ENCODE peak calls at places on chromosomes 5 and 9, in eight cellular contexts. One of them, this sample, is unnamed.

GRCh38 chr5:125550237-125550636 is 803.8 kb upstream of the ZNF608 start:
- DNase-seq in activated CD8-positive, alpha-beta memory T cell treated with anti-CD3 and anti-CD28 coated beads, Interleukin-2, amount 50 U/mL, for 48 hours: no peak
- DNase-seq in islet precursor cell: no peak
- DNase-seq in stimulated activated CD4-positive, alpha-beta T cell treated with anti-CD3 and anti-CD28 coated beads, Interleukin-2, amount 100 ng/mL, for 24 hours: no peak
- DNase-seq in iris pigment epithelial cell: peak
- DNase-seq in KG1: no peak
- DNase-seq in HuH-7.5: no peak
- DNase-seq in SK-N-DZ: peak
- DNase-seq in this sample: no peak

GRCh38 chr9:121841771-121842611 is 190.6 kb downstream of the DAB2IP start:
- DNase-seq in KG1: no peak
- DNase-seq in islet precursor cell: peak
- DNase-seq in stimulated activated CD4-positive, alpha-beta T cell treated with anti-CD3 and anti-CD28 coated beads, Interleukin-2, amount 100 ng/mL, for 24 hours: no peak
- DNase-seq in iris pigment epithelial cell: peak
- DNase-seq in HuH-7.5: no peak
- DNase-seq in activated CD8-positive, alpha-beta memory T cell treated with anti-CD3 and anti-CD28 coated beads, Interleukin-2, amount 50 U/mL, for 48 hours: no peak
- DNase-seq in SK-N-DZ: no peak
- DNase-seq in this sample: no peak

GRCh38 chr5:71891856-71892255 is 172.8 kb downstream of the CARTPT start:
- DNase-seq in SK-N-DZ: no peak
- DNase-seq in activated CD8-positive, alpha-beta memory T cell treated with anti-CD3 and anti-CD28 coated beads, Interleukin-2, amount 50 U/mL, for 48 hours: no peak
- DNase-seq in HuH-7.5: no peak
- DNase-seq in islet precursor cell: peak
- DNase-seq in stimulated activated CD4-positive, alpha-beta T cell treated with anti-CD3 and anti-CD28 coated beads, Interleukin-2, amount 100 ng/mL, for 24 hours: no peak
- DNase-seq in iris pigment epithelial cell: peak
- DNase-seq in KG1: no peak
- DNase-seq in this sample: peak

GRCh38 chr9:37191403-37192089 is 71.2 kb downstream of the ZCCHC7 start:
- DNase-seq in SK-N-DZ: no peak
- DNase-seq in stimulated activated CD4-positive, alpha-beta T cell treated with anti-CD3 and anti-CD28 coated beads, Interleukin-2, amount 100 ng/mL, for 24 hours: no peak
- DNase-seq in HuH-7.5: no peak
- DNase-seq in KG1: no peak
- DNase-seq in activated CD8-positive, alpha-beta memory T cell treated with anti-CD3 and anti-CD28 coated beads, Interleukin-2, amount 50 U/mL, for 48 hours: no peak
- DNase-seq in iris pigment epithelial cell: no peak
- DNase-seq in islet precursor cell: no peak
- DNase-seq in this sample: no peak

GRCh38 chr5:97019435-97020117 is 83.7 kb downstream of the LNPEP start:
- DNase-seq in islet precursor cell: peak
- DNase-seq in iris pigment epithelial cell: peak
- DNase-seq in HuH-7.5: no peak
- DNase-seq in stimulated activated CD4-positive, alpha-beta T cell treated with anti-CD3 and anti-CD28 coated beads, Interleukin-2, amount 100 ng/mL, for 24 hours: no peak
- DNase-seq in SK-N-DZ: no peak
- DNase-seq in activated CD8-positive, alpha-beta memory T cell treated with anti-CD3 and anti-CD28 coated beads, Interleukin-2, amount 50 U/mL, for 48 hours: no peak
- DNase-seq in KG1: no peak
- DNase-seq in this sample: no peak

GRCh38 chr5:135154197-135154596 is 120.2 kb upstream of the PITX1 start:
- DNase-seq in SK-N-DZ: no peak
- DNase-seq in islet precursor cell: no peak
- DNase-seq in stimulated activated CD4-positive, alpha-beta T cell treated with anti-CD3 and anti-CD28 coated beads, Interleukin-2, amount 100 ng/mL, for 24 hours: no peak
- DNase-seq in HuH-7.5: no peak
- DNase-seq in KG1: no peak
- DNase-seq in iris pigment epithelial cell: peak
- DNase-seq in activated CD8-positive, alpha-beta memory T cell treated with anti-CD3 and anti-CD28 coated beads, Interleukin-2, amount 50 U/mL, for 48 hours: no peak
- DNase-seq in this sample: no peak

GRCh38 chr9:38026840-38027527 is 42.0 kb downstream of the SHB start:
- DNase-seq in activated CD8-positive, alpha-beta memory T cell treated with anti-CD3 and anti-CD28 coated beads, Interleukin-2, amount 50 U/mL, for 48 hours: no peak
- DNase-seq in islet precursor cell: no peak
- DNase-seq in SK-N-DZ: no peak
- DNase-seq in HuH-7.5: no peak
- DNase-seq in iris pigment epithelial cell: no peak
- DNase-seq in KG1: no peak
- DNase-seq in stimulated activated CD4-positive, alpha-beta T cell treated with anti-CD3 and anti-CD28 coated beads, Interleukin-2, amount 100 ng/mL, for 24 hours: no peak
- DNase-seq in this sample: no peak

GRCh38 chr9:108994695-108995094 is 18.6 kb downstream of the CTNNAL1 start:
- DNase-seq in iris pigment epithelial cell: peak
- DNase-seq in SK-N-DZ: no peak
- DNase-seq in activated CD8-positive, alpha-beta memory T cell treated with anti-CD3 and anti-CD28 coated beads, Interleukin-2, amount 50 U/mL, for 48 hours: no peak
- DNase-seq in KG1: peak
- DNase-seq in stimulated activated CD4-positive, alpha-beta T cell treated with anti-CD3 and anti-CD28 coated beads, Interleukin-2, amount 100 ng/mL, for 24 hours: no peak
- DNase-seq in islet precursor cell: no peak
- DNase-seq in HuH-7.5: no peak
- DNase-seq in this sample: no peak

GRCh38 chr5:148094336-148094735 is 30.6 kb downstream of the SPINK5 start:
- DNase-seq in iris pigment epithelial cell: no peak
- DNase-seq in activated CD8-positive, alpha-beta memory T cell treated with anti-CD3 and anti-CD28 coated beads, Interleukin-2, amount 50 U/mL, for 48 hours: no peak
- DNase-seq in SK-N-DZ: no peak
- DNase-seq in stimulated activated CD4-positive, alpha-beta T cell treated with anti-CD3 and anti-CD28 coated beads, Interleukin-2, amount 100 ng/mL, for 24 hours: no peak
- DNase-seq in islet precursor cell: no peak
- DNase-seq in KG1: no peak
- DNase-seq in HuH-7.5: no peak
- DNase-seq in this sample: no peak

GRCh38 chr9:95974389-95974788 is 98.9 kb downstream of the ERCC6L2 start:
- DNase-seq in HuH-7.5: no peak
- DNase-seq in iris pigment epithelial cell: no peak
- DNase-seq in SK-N-DZ: no peak
- DNase-seq in activated CD8-positive, alpha-beta memory T cell treated with anti-CD3 and anti-CD28 coated beads, Interleukin-2, amount 50 U/mL, for 48 hours: no peak
- DNase-seq in KG1: no peak
- DNase-seq in stimulated activated CD4-positive, alpha-beta T cell treated with anti-CD3 and anti-CD28 coated beads, Interleukin-2, amount 100 ng/mL, for 24 hours: no peak
- DNase-seq in islet precursor cell: no peak
- DNase-seq in this sample: no peak

GRCh38 chr5:31824886-31825774 is 186.2 kb downstream of the PDZD2 start:
- DNase-seq in HuH-7.5: peak
- DNase-seq in islet precursor cell: peak
- DNase-seq in KG1: peak
- DNase-seq in activated CD8-positive, alpha-beta memory T cell treated with anti-CD3 and anti-CD28 coated beads, Interleukin-2, amount 50 U/mL, for 48 hours: no peak
- DNase-seq in SK-N-DZ: peak
- DNase-seq in stimulated activated CD4-positive, alpha-beta T cell treated with anti-CD3 and anti-CD28 coated beads, Interleukin-2, amount 100 ng/mL, for 24 hours: peak
- DNase-seq in iris pigment epithelial cell: peak
- DNase-seq in this sample: peak

GRCh38 chr5:66881475-66882161 is 285.4 kb downstream of the MAST4 start:
- DNase-seq in islet precursor cell: no peak
- DNase-seq in stimulated activated CD4-positive, alpha-beta T cell treated with anti-CD3 and anti-CD28 coated beads, Interleukin-2, amount 100 ng/mL, for 24 hours: no peak
- DNase-seq in SK-N-DZ: no peak
- DNase-seq in KG1: no peak
- DNase-seq in HuH-7.5: no peak
- DNase-seq in activated CD8-positive, alpha-beta memory T cell treated with anti-CD3 and anti-CD28 coated beads, Interleukin-2, amount 50 U/mL, for 48 hours: no peak
- DNase-seq in iris pigment epithelial cell: peak
- DNase-seq in this sample: no peak

GRCh38 chr9:136997830-136998234 is 1.5 kb upstream of the CLIC3 start:
- DNase-seq in iris pigment epithelial cell: peak
- DNase-seq in HuH-7.5: no peak
- DNase-seq in activated CD8-positive, alpha-beta memory T cell treated with anti-CD3 and anti-CD28 coated beads, Interleukin-2, amount 50 U/mL, for 48 hours: no peak
- DNase-seq in stimulated activated CD4-positive, alpha-beta T cell treated with anti-CD3 and anti-CD28 coated beads, Interleukin-2, amount 100 ng/mL, for 24 hours: no peak
- DNase-seq in SK-N-DZ: no peak
- DNase-seq in islet precursor cell: no peak
- DNase-seq in KG1: no peak
- DNase-seq in this sample: no peak

GRCh38 chr9:72952394-72952720 is 496 bp downstream of the ALDH1A1 start:
- DNase-seq in KG1: no peak
- DNase-seq in iris pigment epithelial cell: no peak
- DNase-seq in HuH-7.5: no peak
- DNase-seq in stimulated activated CD4-positive, alpha-beta T cell treated with anti-CD3 and anti-CD28 coated beads, Interleukin-2, amount 100 ng/mL, for 24 hours: no peak
- DNase-seq in islet precursor cell: no peak
- DNase-seq in activated CD8-positive, alpha-beta memory T cell treated with anti-CD3 and anti-CD28 coated beads, Interleukin-2, amount 50 U/mL, for 48 hours: no peak
- DNase-seq in SK-N-DZ: no peak
- DNase-seq in this sample: no peak

GRCh38 chr5:8320244-8320643 is 451.3 kb downstream of the MTRR start:
- DNase-seq in HuH-7.5: no peak
- DNase-seq in stimulated activated CD4-positive, alpha-beta T cell treated with anti-CD3 and anti-CD28 coated beads, Interleukin-2, amount 100 ng/mL, for 24 hours: no peak
- DNase-seq in iris pigment epithelial cell: no peak
- DNase-seq in KG1: no peak
- DNase-seq in SK-N-DZ: no peak
- DNase-seq in activated CD8-positive, alpha-beta memory T cell treated with anti-CD3 and anti-CD28 coated beads, Interleukin-2, amount 50 U/mL, for 48 hours: no peak
- DNase-seq in islet precursor cell: no peak
- DNase-seq in this sample: no peak

GRCh38 chr5:112762113-112762810 is 24.6 kb downstream of the APC start:
- DNase-seq in activated CD8-positive, alpha-beta memory T cell treated with anti-CD3 and anti-CD28 coated beads, Interleukin-2, amount 50 U/mL, for 48 hours: no peak
- DNase-seq in iris pigment epithelial cell: peak
- DNase-seq in KG1: no peak
- DNase-seq in HuH-7.5: no peak
- DNase-seq in islet precursor cell: no peak
- DNase-seq in stimulated activated CD4-positive, alpha-beta T cell treated with anti-CD3 and anti-CD28 coated beads, Interleukin-2, amount 100 ng/mL, for 24 hours: no peak
- DNase-seq in SK-N-DZ: no peak
- DNase-seq in this sample: no peak

GRCh38 chr5:1183424-1184162 is 17.8 kb upstream of the SLC6A19 start:
- DNase-seq in stimulated activated CD4-positive, alpha-beta T cell treated with anti-CD3 and anti-CD28 coated beads, Interleukin-2, amount 100 ng/mL, for 24 hours: no peak
- DNase-seq in iris pigment epithelial cell: no peak
- DNase-seq in KG1: no peak
- DNase-seq in HuH-7.5: no peak
- DNase-seq in activated CD8-positive, alpha-beta memory T cell treated with anti-CD3 and anti-CD28 coated beads, Interleukin-2, amount 50 U/mL, for 48 hours: no peak
- DNase-seq in SK-N-DZ: no peak
- DNase-seq in islet precursor cell: no peak
- DNase-seq in this sample: no peak

GRCh38 chr5:75603421-75603820 is 7.8 kb upstream of the ANKDD1B start:
- DNase-seq in activated CD8-positive, alpha-beta memory T cell treated with anti-CD3 and anti-CD28 coated beads, Interleukin-2, amount 50 U/mL, for 48 hours: no peak
- DNase-seq in SK-N-DZ: no peak
- DNase-seq in HuH-7.5: no peak
- DNase-seq in islet precursor cell: no peak
- DNase-seq in iris pigment epithelial cell: peak
- DNase-seq in KG1: no peak
- DNase-seq in stimulated activated CD4-positive, alpha-beta T cell treated with anti-CD3 and anti-CD28 coated beads, Interleukin-2, amount 100 ng/mL, for 24 hours: no peak
- DNase-seq in this sample: no peak

GRCh38 chr9:119509291-119509905 is 140.2 kb upstream of the BRINP1 start:
- DNase-seq in stimulated activated CD4-positive, alpha-beta T cell treated with anti-CD3 and anti-CD28 coated beads, Interleukin-2, amount 100 ng/mL, for 24 hours: no peak
- DNase-seq in iris pigment epithelial cell: no peak
- DNase-seq in HuH-7.5: no peak
- DNase-seq in activated CD8-positive, alpha-beta memory T cell treated with anti-CD3 and anti-CD28 coated beads, Interleukin-2, amount 50 U/mL, for 48 hours: no peak
- DNase-seq in islet precursor cell: no peak
- DNase-seq in SK-N-DZ: no peak
- DNase-seq in KG1: no peak
- DNase-seq in this sample: no peak

GRCh38 chr5:141940695-141941271 is 17.1 kb downstream of the DELE1 start:
- DNase-seq in iris pigment epithelial cell: no peak
- DNase-seq in HuH-7.5: no peak
- DNase-seq in SK-N-DZ: no peak
- DNase-seq in activated CD8-positive, alpha-beta memory T cell treated with anti-CD3 and anti-CD28 coated beads, Interleukin-2, amount 50 U/mL, for 48 hours: no peak
- DNase-seq in KG1: no peak
- DNase-seq in stimulated activated CD4-positive, alpha-beta T cell treated with anti-CD3 and anti-CD28 coated beads, Interleukin-2, amount 100 ng/mL, for 24 hours: no peak
- DNase-seq in islet precursor cell: no peak
- DNase-seq in this sample: no peak

GRCh38 chr5:1527533-1528205 is 3.9 kb upstream of the LPCAT1 start:
- DNase-seq in HuH-7.5: no peak
- DNase-seq in activated CD8-positive, alpha-beta memory T cell treated with anti-CD3 and anti-CD28 coated beads, Interleukin-2, amount 50 U/mL, for 48 hours: peak
- DNase-seq in KG1: no peak
- DNase-seq in stimulated activated CD4-positive, alpha-beta T cell treated with anti-CD3 and anti-CD28 coated beads, Interleukin-2, amount 100 ng/mL, for 24 hours: no peak
- DNase-seq in iris pigment epithelial cell: no peak
- DNase-seq in islet precursor cell: peak
- DNase-seq in SK-N-DZ: no peak
- DNase-seq in this sample: no peak

GRCh38 chr5:157816682-157817268 is 42.2 kb downstream of the CLINT1 start:
- DNase-seq in HuH-7.5: no peak
- DNase-seq in SK-N-DZ: peak
- DNase-seq in stimulated activated CD4-positive, alpha-beta T cell treated with anti-CD3 and anti-CD28 coated beads, Interleukin-2, amount 100 ng/mL, for 24 hours: no peak
- DNase-seq in activated CD8-positive, alpha-beta memory T cell treated with anti-CD3 and anti-CD28 coated beads, Interleukin-2, amount 50 U/mL, for 48 hours: no peak
- DNase-seq in iris pigment epithelial cell: no peak
- DNase-seq in islet precursor cell: no peak
- DNase-seq in KG1: no peak
- DNase-seq in this sample: peak